ENCODE peak calls at places on chromosomes 7 and 10, in four cellular contexts. L, P, E and T are unnamed samples.

GRCh38 chr10:130455111-130455695 is 319.0 kb downstream of the GLRX3 start:
- DNase-seq in L (no peak), P (peak), E (no peak), T (peak)

GRCh38 chr7:148527717-148528168 is 62.8 kb upstream of the C7orf33 start:
- DNase-seq in L (no peak), P (peak), E (peak), T (no peak)

GRCh38 chr7:137915266-137915665 is 68.5 kb upstream of the DGKI start:
- DNase-seq in L (no peak), P (no peak), E (no peak), T (no peak)

GRCh38 chr7:55912748-55913158 is 25.5 kb downstream of the ZNF713 start:
- DNase-seq in L (no peak), P (no peak), E (no peak), T (no peak)

GRCh38 chr7:43458330-43458729 is 124.6 kb upstream of the STK17A start:
- DNase-seq in L (no peak), P (no peak), E (no peak), T (no peak)

GRCh38 chr7:19665399-19666008 is 43.3 kb downstream of the POLR1F start:
- DNase-seq in L (peak), P (no peak), E (no peak), T (no peak)

GRCh38 chr10:93334901-93335312 is 147.2 kb downstream of the MYOF start:
- DNase-seq in L (no peak), P (no peak), E (no peak), T (peak)

GRCh38 chr7:127359011-127359410 is 33.5 kb downstream of the ZNF800 start:
- DNase-seq in L (no peak), P (no peak), E (no peak), T (no peak)

GRCh38 chr10:80132299-80133139 is at the start of gene PLAC9:
- DNase-seq in L (no peak), P (peak), E (no peak), T (no peak)

GRCh38 chr7:116122972-116123595 is 87.3 kb upstream of the TES start:
- DNase-seq in L (peak), P (no peak), E (no peak), T (no peak)

GRCh38 chr7:134669845-134670373 is 23.3 kb downstream of the BPGM start:
- DNase-seq in L (peak), P (peak), E (no peak), T (no peak)

GRCh38 chr10:99920901-99921300 is 88.8 kb downstream of the DNMBP start:
- DNase-seq in L (no peak), P (no peak), E (no peak), T (no peak)

GRCh38 chr10:75717126-75717916 is 285.9 kb downstream of the LRMDA start:
- DNase-seq in L (no peak), P (no peak), E (no peak), T (no peak)

GRCh38 chr7:93054975-93055374 is 62.8 kb downstream of the SAMD9 start:
- DNase-seq in L (no peak), P (no peak), E (no peak), T (no peak)

GRCh38 chr7:16712916-16713315 is 40.6 kb upstream of the TSPAN13 start:
- DNase-seq in L (no peak), P (no peak), E (no peak), T (no peak)

GRCh38 chr7:135743907-135744789 is 4.5 kb downstream of the FAM180A start:
- DNase-seq in L (no peak), P (no peak), E (no peak), T (no peak)

GRCh38 chr10:122514045-122514840 is 46.3 kb upstream of the DMBT1 start:
- DNase-seq in L (no peak), P (no peak), E (no peak), T (no peak)

DNA sequence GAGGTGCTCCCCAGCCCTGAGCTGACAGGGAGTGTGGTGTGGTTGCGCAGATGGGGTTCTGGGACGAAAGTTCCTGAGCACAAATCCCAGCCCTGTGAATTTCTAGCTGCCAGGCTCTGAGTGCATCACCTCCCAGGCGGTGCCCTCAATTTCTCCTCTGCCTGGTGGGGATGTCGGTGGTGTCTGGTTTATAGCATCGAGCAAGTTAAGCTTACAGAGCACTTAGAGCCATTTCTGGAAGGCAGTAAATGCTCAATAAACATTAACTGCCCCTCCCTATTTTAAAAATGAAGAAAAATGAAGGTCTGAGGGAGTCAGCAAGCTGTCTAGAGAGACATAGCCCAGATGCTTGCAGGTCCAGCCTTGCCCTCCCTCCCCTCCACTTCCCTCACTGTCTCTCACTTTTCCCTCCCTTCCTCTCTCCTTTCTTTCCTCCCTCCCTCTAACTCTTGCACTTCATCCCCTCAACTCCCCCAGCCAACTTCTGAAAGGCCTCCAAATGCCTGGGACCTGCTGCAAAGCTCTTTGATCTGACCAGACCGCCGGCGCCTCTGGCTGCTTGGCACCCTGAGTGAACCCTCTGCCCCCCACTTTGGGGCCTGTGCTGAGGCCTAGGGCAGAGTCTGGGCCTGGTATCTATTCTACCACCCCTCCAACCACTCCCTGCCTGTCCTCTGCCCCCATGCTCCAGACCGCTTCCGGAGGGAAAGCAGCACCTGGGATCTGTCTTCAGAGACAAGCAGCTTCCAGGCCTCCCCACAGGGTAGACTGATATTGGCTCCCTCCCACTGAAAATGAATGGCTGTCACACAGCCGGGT is 438.3 kb downstream of the RPS24 start:
- DNase-seq in L (no peak), P (no peak), E (no peak), T (no peak)
- H3K27ac ChIP-seq in L (no peak), P (no peak), E (no peak), T (no peak)

DNA sequence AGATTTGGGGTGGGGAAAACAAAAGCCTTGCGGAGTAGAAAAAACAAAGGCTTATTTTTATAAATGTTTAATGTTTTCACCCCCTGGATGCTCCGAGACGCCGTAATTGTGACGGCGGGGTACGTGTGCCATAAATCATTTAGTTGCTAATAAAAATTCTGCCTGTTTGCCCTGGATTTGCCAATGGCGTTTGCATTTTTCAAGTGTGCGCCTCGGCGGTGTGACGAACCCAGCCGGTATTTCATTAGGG is 2.5 kb upstream of the TNRC18 start:
- DNase-seq in L (no peak), P (no peak), E (no peak), T (no peak)
- H3K27ac ChIP-seq in L (peak), P (peak), E (peak), T (peak)

GRCh38 chr7:76282344-76283253 is 19.9 kb upstream of the HSPB1 start:
- DNase-seq in L (no peak), P (no peak), E (no peak), T (no peak)
- H3K27ac ChIP-seq in L (no peak), P (peak), E (no peak), T (no peak)

GRCh38 chr10:5234106-5234877 is 37.7 kb downstream of the AKR1C4 start:
- DNase-seq in L (peak), P (no peak), E (no peak), T (no peak)
- H3K27ac ChIP-seq in L (peak), P (no peak), E (no peak), T (no peak)

DNA sequence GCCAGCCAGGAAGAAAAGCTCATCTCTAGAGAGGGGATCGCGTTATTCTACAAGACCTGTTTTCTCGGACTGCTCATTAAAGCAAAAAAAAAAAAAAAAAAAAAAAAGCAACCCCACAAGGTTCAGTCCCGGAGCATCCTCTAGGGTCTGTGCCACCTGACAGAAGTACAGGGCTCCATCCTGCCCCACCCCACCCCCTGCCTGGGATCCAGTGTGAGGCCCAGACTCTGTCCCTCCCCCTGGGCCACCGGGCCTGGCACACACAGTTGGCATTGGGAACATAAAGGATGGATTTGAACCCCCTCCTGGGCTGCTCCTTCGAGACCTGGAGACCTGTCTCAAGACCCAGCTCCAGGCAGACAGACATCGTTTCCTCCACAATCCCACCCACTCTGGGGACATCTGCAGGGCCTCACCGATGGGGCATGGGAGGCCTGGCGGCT is 685 bp downstream of the ORAI2 start:
- DNase-seq in L (no peak), P (no peak), E (no peak), T (no peak)
- H3K27ac ChIP-seq in L (no peak), P (peak), E (peak), T (peak)